ENCODE peak calls at places on chromosomes 6 and 20, in seven cellular contexts. S is fibroblast of the aortic adventitia, W is uterus, N is lower lobe of right lung, Q is cardiac fibroblast, E is epithelial cell of proximal tubule, J is colonic mucosa. R is an unnamed sample.

GRCh38 chr6:128438311-128438916 is 82.0 kb downstream of the PTPRK start:
- DNase-seq in Q (peak; percentile 17), N (no peak), E (no peak), S (peak; percentile 49), W (no peak), J (no peak), R (no peak)

GRCh38 chr6:159906400-159906799 is 15.6 kb downstream of the MAS1 start:
- DNase-seq in J (no peak), E (no peak), N (no peak), Q (no peak), W (no peak), S (no peak), R (no peak)

GRCh38 chr6:152233547-152234320 is 403.4 kb downstream of the SYNE1 start:
- DNase-seq in E (no peak), J (no peak), W (no peak), Q (no peak), S (no peak), N (no peak), R (no peak)

GRCh38 chr6:169312658-169313346 is 59.2 kb upstream of the THBS2 start:
- DNase-seq in J (no peak), W (no peak), S (peak; percentile 41), Q (peak; percentile 53), E (no peak), N (no peak), R (no peak)

GRCh38 chr6:33416386-33417126 is 1.4 kb downstream of the CUTA start:
- DNase-seq in S (no peak), E (no peak), Q (no peak), N (no peak), J (no peak), W (no peak), R (no peak)

GRCh38 chr6:14294270-14294951 is 176.8 kb downstream of the CD83 start:
- DNase-seq in Q (no peak), E (no peak), N (peak; percentile 76), S (no peak), W (no peak), J (no peak), R (no peak)

GRCh38 chr6:19637010-19637409 is 200.2 kb upstream of the ID4 start:
- DNase-seq in E (no peak), W (no peak), N (no peak), S (no peak), J (no peak), Q (no peak), R (no peak)

GRCh38 chr6:41427642-41428401 is 92.4 kb downstream of the NCR2 start:
- DNase-seq in W (peak; percentile 54), J (peak; percentile 63), N (peak; percentile 68), S (no peak), Q (no peak), E (no peak), R (no peak)

GRCh38 chr6:155170519-155170918 is 93.3 kb upstream of the CLDN20 start:
- DNase-seq in Q (no peak), E (no peak), J (no peak), S (no peak), N (no peak), W (no peak), R (no peak)

GRCh38 chr6:155174576-155175174 is 89.1 kb upstream of the CLDN20 start:
- DNase-seq in Q (peak; percentile 93), E (peak; percentile 56), J (peak; percentile 71), W (peak; percentile 50), S (peak; percentile 89), N (no peak), R (peak; percentile 85)

GRCh38 chr6:155171747-155172191 is 92.0 kb upstream of the CLDN20 start:
- DNase-seq in E (no peak), S (peak; percentile 67), N (no peak), W (no peak), Q (no peak), J (no peak), R (peak; percentile 81)

DNA sequence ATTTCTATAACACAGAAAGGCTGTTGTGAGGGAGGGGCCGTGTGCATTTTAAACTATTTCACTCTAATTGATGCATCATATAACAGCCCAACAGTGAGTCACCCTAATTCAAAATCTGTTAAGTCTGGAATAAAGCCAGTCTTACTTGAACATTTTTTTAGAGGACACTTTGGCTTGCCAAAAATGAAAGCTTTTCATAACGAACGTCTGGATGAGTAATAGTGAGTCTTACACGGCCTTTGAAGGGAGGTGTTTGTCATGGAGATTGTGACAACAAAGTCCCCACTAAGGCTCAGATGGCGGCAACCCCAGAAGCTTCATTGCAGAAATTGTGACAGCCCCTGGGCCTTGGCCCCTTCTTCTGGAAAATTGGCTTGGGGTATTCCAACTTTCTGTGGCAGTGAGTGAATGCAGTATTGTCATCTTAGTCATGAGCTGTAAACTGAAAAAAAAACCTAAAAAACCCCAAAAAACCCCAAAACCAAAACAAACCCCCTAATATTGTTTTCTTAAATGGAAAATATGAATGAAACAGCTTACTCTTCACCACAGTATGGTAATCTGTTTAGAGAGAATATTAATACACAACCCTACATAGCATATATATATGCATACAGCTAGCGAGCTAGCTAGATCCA is 92.6 kb upstream of the CLDN20 start:
- DNase-seq in W (peak; percentile 24), E (no peak), S (peak; percentile 93), N (no peak), Q (peak; percentile 98), J (no peak), R (peak; percentile 93)
- H3K4me3 ChIP-seq in W (no peak overlapping the region), E (no peak overlapping the region), S (peak overlapping the region; percentile 11), N (peak overlapping the region; percentile 18), Q (peak overlapping the region; percentile 5), J (no peak overlapping the region), R (peak overlapping the region; percentile 3)

GRCh38 chr6:140912686-140913085 is 1220.0 kb upstream of the GJE1 start:
- DNase-seq in J (no peak), E (no peak), Q (no peak), S (no peak), W (no peak), N (no peak), R (no peak)

GRCh38 chr6:140909620-140910019 is 1223.1 kb upstream of the GJE1 start:
- DNase-seq in N (no peak), W (no peak), Q (peak; percentile 40), J (no peak), S (peak; percentile 16), E (no peak), R (no peak)

DNA sequence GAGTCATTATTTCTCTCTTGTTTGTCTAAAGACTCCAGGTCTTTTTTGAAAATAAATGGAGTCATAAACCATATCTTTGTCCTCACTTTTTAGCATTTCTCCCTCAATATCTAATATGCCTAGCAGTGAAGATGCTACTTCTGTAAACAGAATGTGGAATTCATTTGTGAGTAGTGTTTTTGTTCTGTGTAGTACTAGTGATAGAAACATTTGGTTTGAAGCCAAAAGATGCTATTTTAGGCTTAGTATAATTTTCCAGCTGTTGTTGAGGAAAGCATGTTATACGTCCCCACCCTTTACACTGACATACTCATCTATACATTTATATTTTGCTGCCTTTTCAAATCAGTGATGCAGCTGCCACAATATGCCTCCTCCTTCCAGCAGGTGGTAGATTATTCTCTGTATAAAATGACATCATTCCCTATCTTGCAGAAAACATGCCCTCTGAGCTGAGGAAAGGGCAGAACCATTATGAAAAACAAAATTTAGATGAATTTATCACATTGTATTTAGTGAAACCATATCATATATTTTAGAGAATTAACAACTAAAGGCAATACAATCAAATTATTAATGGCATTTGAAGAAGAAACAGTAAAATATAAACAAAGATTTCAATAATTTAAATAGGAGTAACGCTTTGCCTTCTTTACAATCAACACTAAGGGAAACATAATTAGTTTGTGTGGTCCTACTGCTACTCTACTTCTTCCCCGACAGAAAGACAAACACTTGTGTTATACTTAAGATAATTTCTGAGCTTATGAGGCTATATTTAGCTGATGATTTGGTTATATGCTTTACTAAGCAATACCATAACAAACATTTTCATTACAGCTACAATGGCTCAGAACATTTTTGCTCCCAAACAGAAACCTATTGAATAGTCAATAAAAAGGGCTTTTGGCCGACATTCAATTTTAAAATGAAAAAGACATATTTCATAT is 1217.4 kb upstream of the GJE1 start:
- DNase-seq in Q (peak; percentile 17), W (no peak), S (no peak), J (no peak), N (no peak), E (no peak), R (no peak)
- TF ChIP-seq CTCF in Q (no peak), W (no peak), S (no peak), J (no peak), N (no peak), E (no peak), R (no peak)

DNA sequence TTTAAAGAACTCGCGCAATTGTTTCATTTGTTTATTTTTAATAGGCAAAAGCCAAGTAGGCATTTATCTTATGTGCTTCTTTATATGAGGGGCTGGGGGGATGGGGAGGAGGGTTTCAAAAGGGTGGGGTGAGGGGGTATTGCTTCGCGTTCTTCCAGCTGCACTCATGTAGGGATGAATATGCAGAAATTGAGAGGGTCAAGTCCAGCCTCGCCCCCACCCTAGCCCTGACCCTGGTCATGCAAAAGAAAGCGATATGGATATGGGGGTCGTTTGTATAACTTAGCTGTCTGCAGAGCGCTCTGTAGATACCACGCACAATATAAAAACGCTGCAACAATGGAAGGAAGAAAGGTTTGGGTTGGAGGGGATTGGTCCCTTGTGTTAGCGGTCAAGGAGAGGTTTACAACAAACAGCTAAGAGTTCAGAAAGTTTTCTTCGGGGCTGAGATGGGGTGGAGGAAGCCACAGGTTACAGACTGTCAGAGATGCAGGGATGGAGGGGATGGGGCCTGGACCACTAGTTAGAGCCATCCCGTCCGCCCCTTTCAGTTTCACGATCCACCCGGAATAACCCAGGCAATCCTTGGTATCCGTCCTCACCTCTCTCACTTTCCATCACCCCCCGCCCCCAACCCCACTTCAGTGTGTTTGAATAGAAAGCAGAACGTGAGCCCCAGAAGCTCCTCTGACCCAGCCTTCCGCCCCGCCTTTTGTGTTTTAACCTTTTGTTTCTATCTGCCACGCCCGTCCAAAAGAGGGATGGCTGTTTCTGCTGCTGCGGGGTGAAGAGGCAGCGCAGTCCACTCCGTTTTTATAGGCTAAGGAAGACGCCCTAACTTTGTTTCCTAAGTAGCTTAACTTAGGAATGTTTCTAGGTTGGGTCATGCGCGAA is 73.5 kb downstream of the SOX4 start:
- DNase-seq in J (peak; percentile 23), W (peak; percentile 46), S (peak; percentile 4), E (no peak), N (no peak), Q (peak; percentile 17), R (no peak)
- H3K4me3 ChIP-seq in J (peak overlapping the region; percentile 13), W (peak overlapping the region; percentile 80), S (peak overlapping the region; percentile 67), E (peak overlapping the region; percentile 62), N (peak overlapping the region; percentile 59), Q (peak overlapping the region; percentile 63), R (peak overlapping the region; percentile 64)

GRCh38 chr20:625360-625932 is 15.3 kb upstream of the TCF15 start:
- DNase-seq in J (no peak), W (no peak), E (no peak), S (no peak), Q (no peak), N (peak; percentile 7), R (no peak)

GRCh38 chr20:623704-624103 is 13.6 kb upstream of the TCF15 start:
- DNase-seq in Q (no peak), J (no peak), W (no peak), S (no peak), E (no peak), N (peak; percentile 1), R (no peak)

GRCh38 chr20:622161-622560 is 12.1 kb upstream of the TCF15 start:
- DNase-seq in N (peak; percentile 13), S (no peak), W (no peak), Q (no peak), E (no peak), J (no peak), R (no peak)

GRCh38 chr20:623041-623440 is 12.9 kb upstream of the TCF15 start:
- DNase-seq in S (no peak), Q (no peak), E (no peak), N (peak; percentile 28), W (no peak), J (no peak), R (no peak)

DNA sequence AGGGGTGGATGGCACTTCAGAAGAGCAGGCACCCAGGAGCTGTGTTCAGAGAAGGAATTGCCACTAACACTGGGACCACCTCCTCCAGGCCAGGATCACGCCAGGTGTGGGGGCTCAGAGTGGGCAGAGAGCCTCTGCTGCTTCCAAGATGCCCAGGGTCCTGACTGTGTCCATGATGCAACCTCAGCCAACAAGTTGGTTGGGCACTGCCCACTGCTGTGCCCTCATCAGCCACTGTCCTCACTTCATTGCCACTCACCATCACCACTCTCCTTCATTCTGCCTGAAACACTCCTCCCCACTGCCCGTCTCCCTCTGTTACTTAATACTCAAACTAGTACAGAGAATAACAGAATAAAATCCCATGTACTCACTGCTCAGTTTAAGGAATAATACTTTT is 16.5 kb upstream of the TCF15 start:
- DNase-seq in N (peak; percentile 10), W (no peak), E (no peak), Q (no peak), J (no peak), S (no peak), R (no peak)
- TF ChIP-seq CTCF in N (no peak), W (no peak), E (no peak), Q (no peak), J (no peak), S (no peak), R (no peak)

R was measured in astrocyte of the spinal cord.